ENCODE peak calls at places on chromosomes 1 and 21, in seven cellular contexts. A is lower lobe of right lung; N is right cardiac atrium; C is fibroblast of the aortic adventitia; M is naive thymus-derived CD4-positive, alpha-beta T cell; G is tibial nerve; E is heart right ventricle. F is an unnamed sample.

GRCh38 chr1:17245926-17246325 is 3.0 kb upstream of the PADI3 start:
- DNase-seq in E (no peak), M (no peak), N (no peak), C (no peak), G (no peak), A (no peak), F (no peak)

GRCh38 chr1:167420510-167420909 is 97.8 kb downstream of the CD247 start:
- DNase-seq in N (no peak), M (no peak), C (peak), E (no peak), G (no peak), A (no peak), F (no peak)

GRCh38 chr1:58251415-58252073 is 295.0 kb downstream of the OMA1 start:
- DNase-seq in G (no peak), N (no peak), A (no peak), M (no peak), C (no peak), E (no peak), F (peak)

GRCh38 chr21:35559881-35560280 is 500.4 kb downstream of the SETD4 start:
- DNase-seq in A (no peak), E (no peak), M (no peak), C (peak), N (no peak), G (no peak), F (no peak)

GRCh38 chr21:28832013-28832714 is 160.5 kb downstream of the LTN1 start:
- DNase-seq in N (no peak), C (peak), A (no peak), G (no peak), E (no peak), M (no peak), F (peak)

GRCh38 chr1:89931950-89932349 is 63.0 kb upstream of the ZNF326 start:
- DNase-seq in E (no peak), G (no peak), N (no peak), C (no peak), A (no peak), M (no peak), F (no peak)

GRCh38 chr1:198462365-198463025 is 78.0 kb downstream of the ATP6V1G3 start:
- DNase-seq in A (no peak), N (no peak), M (no peak), G (no peak), E (no peak), C (peak), F (no peak)

GRCh38 chr1:214154596-214155261 is 126.2 kb upstream of the SMYD2 start:
- DNase-seq in E (no peak), A (no peak), N (no peak), G (no peak), C (no peak), M (no peak), F (no peak)

GRCh38 chr1:186753241-186753640 is 73.0 kb upstream of the PTGS2 start:
- DNase-seq in M (no peak), E (no peak), G (no peak), C (no peak), N (no peak), A (no peak), F (no peak)

GRCh38 chr1:167479331-167479979 is 38.9 kb downstream of the CD247 start:
- DNase-seq in E (no peak), A (no peak), N (no peak), C (no peak), M (no peak), G (no peak), F (no peak)

GRCh38 chr1:181040284-181040865 is 6.6 kb downstream of the MR1 start:
- DNase-seq in E (no peak), C (no peak), N (no peak), G (no peak), M (no peak), A (no peak), F (no peak)

GRCh38 chr1:118100686-118101300 is 84.2 kb downstream of the SPAG17 start:
- DNase-seq in A (no peak), E (no peak), C (no peak), G (no peak), M (no peak), N (no peak), F (no peak)

GRCh38 chr1:119987112-119987511 is 82.3 kb downstream of the NOTCH2 start:
- DNase-seq in E (no peak), G (no peak), N (no peak), C (peak), A (no peak), M (no peak), F (no peak)

GRCh38 chr1:215087603-215088002 is 5.1 kb downstream of the KCNK2 start:
- DNase-seq in N (no peak), C (no peak), G (no peak), E (no peak), A (no peak), M (no peak), F (no peak)

GRCh38 chr1:219577331-219577730 is 35.6 kb downstream of the ZC3H11B start:
- DNase-seq in M (no peak), A (no peak), E (no peak), C (no peak), N (no peak), G (no peak), F (no peak)

GRCh38 chr1:32774950-32775634 is 42.1 kb downstream of the YARS1 start:
- DNase-seq in G (no peak), M (no peak), N (no peak), E (no peak), A (no peak), C (peak), F (no peak)

GRCh38 chr1:32431736-32432400 is 33.0 kb upstream of the ZBTB8B start:
- DNase-seq in C (no peak), A (no peak), G (no peak), E (no peak), M (no peak), N (no peak), F (no peak)

GRCh38 chr1:197462539-197462938 is 194.5 kb downstream of the CRB1 start:
- DNase-seq in G (no peak), M (no peak), N (no peak), A (no peak), E (no peak), C (no peak), F (no peak)

GRCh38 chr1:59718064-59718988 is 96.4 kb upstream of the HOOK1 start:
- DNase-seq in N (no peak), M (no peak), G (no peak), C (peak), A (no peak), E (no peak), F (no peak)

GRCh38 chr1:174799136-174799479 is 200.6 kb upstream of the CACYBP start:
- DNase-seq in C (no peak), G (no peak), A (no peak), E (no peak), N (no peak), M (no peak), F (no peak)
- H3K4me3 ChIP-seq in C (peak), G (peak), A (peak), E (peak), N (peak), M (peak), F (no peak)

GRCh38 chr1:224619209-224619608 is 3.1 kb downstream of the CNIH3 start:
- DNase-seq in M (no peak), C (no peak), N (no peak), A (no peak), E (no peak), G (no peak), F (no peak)

GRCh38 chr1:224615861-224616760 is at the start of gene CNIH3:
- DNase-seq in E (no peak), M (no peak), A (no peak), C (peak), G (no peak), N (no peak), F (peak)

GRCh38 chr1:224620105-224620504 is 4.0 kb downstream of the CNIH3 start:
- DNase-seq in G (no peak), A (no peak), M (no peak), N (no peak), E (no peak), C (no peak), F (no peak)

GRCh38 chr1:224616761-224617409 is 768 bp downstream of the CNIH3 start:
- DNase-seq in G (no peak), A (no peak), M (no peak), C (no peak), E (no peak), N (no peak), F (no peak)

DNA sequence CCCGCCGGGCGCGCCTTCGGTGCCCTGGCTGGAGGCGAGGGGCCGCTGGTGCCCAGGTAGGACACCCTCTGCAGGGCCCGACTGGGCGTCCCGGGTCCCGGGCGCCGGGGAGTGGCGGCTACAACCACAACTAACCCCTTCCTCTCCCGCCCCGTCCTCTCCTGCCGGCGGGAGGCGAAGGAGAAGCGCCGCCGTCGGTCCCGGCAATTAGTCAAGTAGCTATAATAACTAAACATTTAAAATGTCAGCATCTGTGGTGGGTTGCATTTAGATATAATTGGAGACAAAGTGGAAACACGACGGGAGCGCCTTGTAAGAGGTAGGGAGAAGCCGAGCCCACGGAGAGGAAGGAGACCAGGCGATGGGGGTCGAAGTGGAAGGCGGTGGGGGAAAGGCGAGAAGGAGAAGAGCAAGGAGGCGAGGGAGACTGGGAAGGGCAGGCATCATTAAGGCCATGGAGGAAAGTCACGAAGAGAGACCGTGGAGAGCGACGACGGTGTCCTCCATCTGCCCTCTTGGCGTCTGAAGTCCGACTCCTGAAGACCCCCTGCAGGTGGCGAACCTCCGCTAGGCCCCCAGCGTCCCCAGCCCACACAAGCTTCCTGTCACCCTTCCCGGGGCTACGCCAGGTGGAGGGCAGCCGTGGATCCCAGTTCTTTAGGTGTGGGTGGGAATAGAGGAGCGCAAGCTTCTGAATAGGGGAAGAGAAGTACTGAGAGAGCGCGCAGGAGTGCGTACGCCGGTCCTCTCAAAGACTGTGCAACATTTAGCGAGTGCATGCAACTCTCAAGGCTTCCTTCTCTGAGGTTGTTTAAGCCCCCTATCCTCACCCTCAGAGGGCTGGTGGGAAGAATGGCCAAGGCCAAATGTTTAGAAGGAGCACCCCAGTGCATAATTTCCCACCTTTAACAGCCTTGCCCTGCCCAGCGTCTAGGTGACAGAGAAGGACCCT is 1.6 kb downstream of the CNIH3 start:
- DNase-seq in G (no peak), E (no peak), A (no peak), N (no peak), C (peak), M (no peak), F (no peak)
- H3K4me3 ChIP-seq in G (peak), E (no peak), A (peak), N (no peak), C (peak), M (peak), F (no peak)

DNA sequence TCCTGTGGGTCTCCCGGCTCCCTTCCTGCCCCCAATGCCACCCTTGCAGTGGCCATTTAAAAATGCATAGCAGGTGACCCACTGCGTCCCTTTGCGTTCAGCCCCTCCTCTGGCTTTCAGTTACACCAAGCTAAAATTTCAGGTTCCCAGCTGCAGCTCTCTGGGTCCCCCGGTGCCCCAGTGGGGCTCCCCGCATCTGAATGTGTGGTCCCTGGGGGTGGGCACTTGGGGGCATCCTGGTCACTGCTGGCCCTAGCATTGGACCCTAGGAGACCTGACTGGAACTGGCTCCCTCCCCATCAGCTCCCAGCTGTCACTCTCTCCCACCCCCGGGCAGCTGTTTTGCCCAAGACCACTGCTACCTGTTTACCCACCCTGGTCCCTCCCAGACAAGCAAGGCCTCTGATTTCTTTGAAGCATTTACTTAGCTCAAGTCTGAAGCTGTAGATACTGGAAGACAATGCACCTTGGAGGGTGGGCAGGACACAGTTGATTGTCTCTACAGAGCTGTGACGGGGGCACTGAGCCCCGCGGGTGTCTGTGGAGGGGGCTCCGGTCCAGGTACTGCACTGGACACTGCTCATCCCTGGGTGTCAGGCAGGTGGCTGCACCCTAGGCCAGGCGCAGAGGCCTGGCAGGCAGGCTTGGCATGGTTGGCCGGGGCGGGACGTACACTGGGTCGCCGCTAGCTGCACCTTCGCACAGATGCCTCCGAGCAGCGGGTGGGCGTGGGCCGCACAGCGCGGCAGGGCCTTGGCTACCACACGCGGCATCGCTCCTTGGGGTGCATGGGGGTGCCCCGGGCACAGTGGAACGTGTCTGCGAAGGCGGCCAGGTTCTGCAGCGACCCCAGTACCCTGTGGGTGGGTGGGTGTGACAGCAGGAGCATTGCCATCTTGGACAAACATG is 3.9 kb downstream of the PRXL2B start:
- DNase-seq in C (no peak), G (no peak), N (peak), E (no peak), M (no peak), A (peak), F (no peak)
- H3K4me3 ChIP-seq in C (no peak), G (no peak), N (no peak), E (no peak), M (no peak), A (no peak), F (no peak)

GRCh38 chr1:61090546-61090945 is 8.2 kb downstream of the NFIA start:
- DNase-seq in G (no peak), C (no peak), N (no peak), E (no peak), M (no peak), A (no peak), F (no peak)
- H3K4me3 ChIP-seq in G (peak), C (no peak), N (peak), E (no peak), M (no peak), A (no peak), F (no peak)

GRCh38 chr1:153567621-153568366 is 2.1 kb upstream of the S100A2 start:
- DNase-seq in N (no peak), E (no peak), G (no peak), A (no peak), M (no peak), C (peak), F (no peak)

GRCh38 chr1:153568367-153569099 is 2.9 kb upstream of the S100A2 start:
- DNase-seq in G (peak), M (peak), E (peak), N (peak), A (peak), C (peak), F (peak)

GRCh38 chr1:153565529-153566374 is at the start of gene S100A2:
- DNase-seq in N (peak), M (no peak), A (peak), G (no peak), E (no peak), C (peak), F (no peak)

GRCh38 chr1:153563991-153564390 is 1.7 kb downstream of the S100A2 start:
- DNase-seq in C (no peak), M (no peak), G (no peak), A (no peak), E (no peak), N (no peak), F (no peak)

GRCh38 chr1:153566414-153567371 is 1.0 kb upstream of the S100A2 start:
- DNase-seq in M (peak), N (peak), E (peak), G (peak), C (peak), A (peak), F (no peak)
- H3K4me3 ChIP-seq in M (no peak), N (no peak), E (no peak), G (no peak), C (no peak), A (peak), F (no peak)

GRCh38 chr1:16018308-16018707 is 465 bp upstream of the HSPB7 start:
- DNase-seq in C (no peak), E (no peak), A (no peak), G (no peak), N (no peak), M (no peak), F (no peak)

GRCh38 chr1:16017461-16018303 is at the start of gene HSPB7:
- DNase-seq in M (no peak), E (peak), N (peak), C (peak), A (peak), G (peak), F (no peak)

GRCh38 chr1:16015491-16015890 is 2.4 kb downstream of the HSPB7 start:
- DNase-seq in A (no peak), G (no peak), N (no peak), C (no peak), E (no peak), M (no peak), F (no peak)

GRCh38 chr1:16015960-16016901 is 1.6 kb downstream of the HSPB7 start:
- DNase-seq in A (no peak), M (no peak), E (no peak), N (peak), G (no peak), C (no peak), F (no peak)

GRCh38 chr1:16017076-16017460 is 775 bp downstream of the HSPB7 start:
- DNase-seq in N (no peak), M (no peak), G (no peak), C (no peak), E (no peak), A (no peak), F (no peak)
- H3K4me3 ChIP-seq in N (peak), M (no peak), G (peak), C (peak), E (peak), A (peak), F (no peak)

DNA sequence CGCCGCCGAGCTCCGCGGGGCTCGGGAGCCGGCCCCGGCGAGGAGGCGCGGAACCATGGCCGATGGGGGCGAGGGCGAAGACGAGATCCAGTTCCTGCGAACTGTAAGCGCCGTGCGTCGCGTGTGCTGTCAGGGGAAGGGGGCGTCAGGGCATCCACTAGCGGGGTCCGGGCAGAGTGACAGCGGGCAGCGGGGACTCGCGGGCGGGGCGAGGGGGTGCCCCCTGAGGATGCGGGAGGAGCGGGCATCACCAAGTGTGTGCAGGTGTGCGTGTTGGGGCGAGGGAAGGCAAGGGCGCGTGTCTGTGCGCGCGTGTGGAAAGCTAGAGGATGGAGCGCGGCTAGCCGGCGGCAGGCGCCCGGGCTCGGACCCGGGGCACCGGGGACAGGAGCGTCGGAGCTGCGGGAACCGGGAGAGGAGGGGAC is 495 bp downstream of the RYR2 start:
- DNase-seq in M (no peak), E (no peak), G (no peak), C (no peak), N (no peak), A (no peak), F (no peak)
- H3K4me3 ChIP-seq in M (no peak), E (peak), G (peak), C (no peak), N (peak), A (peak), F (no peak)